ENCODE peak calls at places on chromosomes 6 and 20, in nine cellular contexts. H is epithelial cell of prostate, R is brain microvascular endothelial cell, E is K562, G is kidney, K is left ventricle myocardium inferior, N is GM23248, Y is endothelial cell of umbilical vein, V is OCI-LY7. P is an unnamed sample.

GRCh38 chr6:156933201-156934053 is 156.2 kb downstream of the ARID1B start:
- DNase-seq in H (no peak), R (no peak), E (no peak), G (no peak), K (no peak), N (no peak), Y (no peak), V (peak), P (no peak)

GRCh38 chr6:25122001-25122400 is 157.2 kb upstream of the CARMIL1 start:
- DNase-seq in H (no peak), R (peak), E (no peak), G (peak), K (peak), N (peak), Y (peak), V (no peak), P (peak)

GRCh38 chr6:5085638-5086293 is 625 bp downstream of the PPP1R3G start:
- DNase-seq in H (no peak), R (no peak), E (no peak), G (peak), K (peak), N (peak), Y (peak), V (no peak), P (peak)

GRCh38 chr20:62227977-62228958 is 8.2 kb upstream of the HRH3 start:
- DNase-seq in H (no peak), R (no peak), E (peak), G (no peak), K (no peak), N (no peak), Y (no peak), V (no peak), P (no peak)

GRCh38 chr20:57707849-57708693 is 1.7 kb downstream of the PMEPA1 start:
- DNase-seq in H (no peak), R (no peak), E (no peak), G (no peak), K (no peak), N (peak), Y (peak), V (no peak), P (no peak)

GRCh38 chr6:423799-424345 is 32.3 kb downstream of the IRF4 start:
- DNase-seq in H (no peak), R (no peak), E (no peak), G (peak), K (no peak), N (no peak), Y (no peak), V (no peak), P (no peak)

GRCh38 chr6:118284736-118285360 is 263.2 kb upstream of the PLN start:
- DNase-seq in H (no peak), R (no peak), E (no peak), G (no peak), K (no peak), N (peak), Y (peak), V (no peak), P (no peak)

GRCh38 chr6:31836036-31836675 is 8.6 kb downstream of the HSPA1B start:
- DNase-seq in H (no peak), R (no peak), E (peak), G (peak), K (no peak), N (peak), Y (no peak), V (peak), P (no peak)

GRCh38 chr20:10060223-10060622 is 25.4 kb downstream of the ANKEF1 start:
- DNase-seq in H (no peak), R (no peak), E (no peak), G (no peak), K (no peak), N (no peak), Y (no peak), V (peak), P (no peak)

GRCh38 chr6:87702589-87702945 is 534 bp upstream of the AKIRIN2 start:
- DNase-seq in H (no peak), R (peak), E (no peak), G (no peak), K (no peak), N (peak), Y (no peak), V (peak), P (no peak)

GRCh38 chr6:41562633-41562975 is 16.4 kb downstream of the FOXP4 start:
- DNase-seq in H (no peak), R (no peak), E (no peak), G (no peak), K (no peak), N (no peak), Y (no peak), V (no peak), P (no peak)

GRCh38 chr6:149079911-149080501 is 237.5 kb upstream of the TAB2 start:
- DNase-seq in H (peak), R (peak), E (no peak), G (no peak), K (peak), N (peak), Y (no peak), V (no peak), P (peak)

GRCh38 chr6:34447915-34448314 is 18.0 kb upstream of the PACSIN1 start:
- DNase-seq in H (no peak), R (no peak), E (peak), G (no peak), K (no peak), N (no peak), Y (no peak), V (peak), P (no peak)

GRCh38 chr6:31114540-31114876 is at the start of gene PSORS1C1:
- DNase-seq in H (peak), R (peak), E (no peak), G (peak), K (peak), N (peak), Y (peak), V (no peak), P (peak)

GRCh38 chr6:89963391-89963790 is 69.1 kb downstream of the GJA10 start:
- DNase-seq in H (no peak), R (no peak), E (no peak), G (no peak), K (no peak), N (peak), Y (no peak), V (no peak), P (no peak)

GRCh38 chr6:121857551-121857950 is 422.1 kb downstream of the GJA1 start:
- DNase-seq in H (no peak), R (peak), E (no peak), G (no peak), K (no peak), N (no peak), Y (no peak), V (no peak), P (no peak)

GRCh38 chr6:31805939-31806469 is 762 bp downstream of the LSM2 start:
- DNase-seq in H (no peak), R (no peak), E (peak), G (no peak), K (no peak), N (peak), Y (no peak), V (peak), P (no peak)

GRCh38 chr6:84227044-84227433 is 404 bp downstream of the CEP162 start:
- DNase-seq in H (no peak), R (no peak), E (no peak), G (no peak), K (no peak), N (peak), Y (peak), V (no peak), P (no peak)

GRCh38 chr20:62296724-62297448 is 5.9 kb upstream of the ADRM1 start:
- DNase-seq in H (no peak), R (no peak), E (no peak), G (no peak), K (no peak), N (no peak), Y (no peak), V (no peak), P (no peak)

GRCh38 chr20:35742741-35743523 is 872 bp upstream of the RBM39 start:
- DNase-seq in H (no peak), R (no peak), E (no peak), G (no peak), K (no peak), N (peak), Y (peak), V (peak), P (no peak)

GRCh38 chr6:128314190-128314589 is 206.2 kb downstream of the PTPRK start:
- DNase-seq in H (no peak), R (no peak), E (no peak), G (no peak), K (no peak), N (no peak), Y (no peak), V (no peak), P (no peak)

GRCh38 chr6:161414180-161414579 is 140.3 kb upstream of the AGPAT4 start:
- DNase-seq in H (no peak), R (no peak), E (no peak), G (no peak), K (peak), N (no peak), Y (no peak), V (no peak), P (no peak)

GRCh38 chr6:132968419-132968950 is 154.1 kb downstream of the RPS12 start:
- DNase-seq in H (no peak), R (no peak), E (no peak), G (no peak), K (no peak), N (no peak), Y (no peak), V (no peak), P (no peak)

GRCh38 chr6:8589941-8590676 is 154.8 kb upstream of the SLC35B3 start:
- DNase-seq in H (no peak), R (no peak), E (no peak), G (no peak), K (no peak), N (peak), Y (no peak), V (no peak), P (no peak)

GRCh38 chr6:119124079-119124824 is 45.8 kb upstream of the FAM184A start:
- DNase-seq in H (no peak), R (no peak), E (no peak), G (no peak), K (no peak), N (no peak), Y (no peak), V (no peak), P (no peak)

GRCh38 chr6:117265425-117266266 is at the start of gene VGLL2:
- DNase-seq in H (no peak), R (no peak), E (no peak), G (peak), K (peak), N (peak), Y (peak), V (no peak), P (peak)

GRCh38 chr20:50992733-50993457 is 30.0 kb downstream of the KCNG1 start:
- DNase-seq in H (peak), R (peak), E (peak), G (no peak), K (no peak), N (peak), Y (peak), V (peak), P (no peak)

GRCh38 chr20:46215913-46216707 is 92.2 kb downstream of the CDH22 start:
- DNase-seq in H (no peak), R (peak), E (peak), G (no peak), K (no peak), N (peak), Y (peak), V (no peak), P (peak)

GRCh38 chr6:14664112-14664592 is 546.6 kb downstream of the CD83 start:
- DNase-seq in H (no peak), R (no peak), E (no peak), G (peak), K (no peak), N (no peak), Y (no peak), V (peak), P (no peak)

GRCh38 chr6:148720897-148721296 is 25.9 kb upstream of the UST start:
- DNase-seq in H (no peak), R (no peak), E (no peak), G (no peak), K (no peak), N (peak), Y (no peak), V (no peak), P (no peak)

DNA sequence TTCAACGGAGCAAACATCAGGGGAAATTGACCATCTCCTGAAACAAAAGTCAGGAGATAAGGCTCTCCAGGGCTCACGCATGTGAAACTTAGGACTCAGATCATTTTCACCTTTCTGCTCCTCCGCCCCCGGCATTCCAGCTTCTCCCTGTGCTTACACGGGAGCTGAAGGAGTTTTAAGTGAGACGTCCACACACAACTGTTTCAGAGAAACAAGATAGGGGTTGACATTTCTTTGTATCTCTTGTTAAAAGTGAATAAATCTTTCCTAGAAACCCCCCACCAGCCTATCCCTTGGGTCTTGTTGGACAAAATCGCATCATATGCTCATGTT is 46.1 kb downstream of the FAM50B start:
- DNase-seq in H (no peak), R (no peak), E (no peak), G (no peak), K (no peak), N (no peak), Y (no peak), V (no peak), P (no peak)
- H3K27ac ChIP-seq in H (no peak), R (no peak), E (no peak), G (no peak), K (no peak), N (no peak), Y (no peak), V (no peak), P (no peak)

GRCh38 chr6:43734294-43734665 is 35.7 kb upstream of the VEGFA start:
- DNase-seq in H (no peak), R (no peak), E (no peak), G (no peak), K (no peak), N (no peak), Y (no peak), V (no peak), P (no peak)

GRCh38 chr6:43736211-43736786 is 33.7 kb upstream of the VEGFA start:
- DNase-seq in H (no peak), R (no peak), E (no peak), G (no peak), K (no peak), N (no peak), Y (no peak), V (no peak), P (no peak)

GRCh38 chr6:43730634-43731033 is 39.4 kb upstream of the VEGFA start:
- DNase-seq in H (no peak), R (no peak), E (no peak), G (no peak), K (no peak), N (no peak), Y (no peak), V (no peak), P (no peak)

GRCh38 chr6:43735642-43736199 is 34.3 kb upstream of the VEGFA start:
- DNase-seq in H (no peak), R (no peak), E (no peak), G (no peak), K (no peak), N (no peak), Y (no peak), V (no peak), P (peak)

GRCh38 chr6:43733471-43734293 is 36.3 kb upstream of the VEGFA start:
- DNase-seq in H (no peak), R (no peak), E (no peak), G (no peak), K (no peak), N (no peak), Y (no peak), V (peak), P (no peak)
- H3K27ac ChIP-seq in H (peak), R (no peak), E (peak), G (no peak), K (no peak), N (no peak), Y (no peak), V (peak), P (no peak)

DNA sequence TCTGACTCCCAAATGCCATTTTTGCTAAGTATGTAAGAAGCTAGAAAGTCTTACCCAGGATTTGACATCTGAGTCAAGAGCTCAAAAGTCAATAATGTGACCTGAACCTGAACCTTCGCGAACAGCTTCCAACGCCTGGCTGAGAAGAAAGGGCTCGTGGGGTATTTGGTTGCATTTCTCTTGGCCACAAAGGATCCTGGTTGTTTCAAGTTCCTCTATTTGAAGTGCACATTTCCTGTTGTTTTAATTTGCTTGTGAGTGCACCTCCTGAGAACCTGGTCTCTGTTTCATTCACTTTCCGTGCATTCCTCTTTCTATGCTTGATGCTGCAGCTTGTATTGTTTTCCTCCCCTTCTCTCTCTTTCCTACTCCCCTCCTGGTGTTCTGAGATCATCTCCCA is 212.5 kb downstream of the FOXA2 start:
- DNase-seq in H (no peak), R (no peak), E (no peak), G (no peak), K (no peak), N (no peak), Y (no peak), V (peak), P (no peak)
- H3K27ac ChIP-seq in H (no peak), R (no peak), E (no peak), G (no peak), K (no peak), N (no peak), Y (no peak), V (peak), P (no peak)

GRCh38 chr6:56370591-56371198 is 123.3 kb upstream of the COL21A1 start:
- DNase-seq in H (peak), R (peak), E (no peak), G (no peak), K (no peak), N (peak), Y (peak), V (peak), P (no peak)

GRCh38 chr6:56368484-56368883 is 121.1 kb upstream of the COL21A1 start:
- DNase-seq in H (no peak), R (no peak), E (no peak), G (no peak), K (no peak), N (no peak), Y (peak), V (no peak), P (no peak)

GRCh38 chr6:56366112-56366852 is 118.9 kb upstream of the COL21A1 start:
- DNase-seq in H (no peak), R (no peak), E (no peak), G (no peak), K (no peak), N (no peak), Y (no peak), V (no peak), P (no peak)

GRCh38 chr6:56372621-56373020 is 125.2 kb upstream of the COL21A1 start:
- DNase-seq in H (no peak), R (no peak), E (no peak), G (no peak), K (no peak), N (no peak), Y (peak), V (no peak), P (no peak)

GRCh38 chr6:56370127-56370540 is 122.8 kb upstream of the COL21A1 start:
- DNase-seq in H (peak), R (peak), E (peak), G (peak), K (peak), N (peak), Y (peak), V (no peak), P (peak)
- H3K27ac ChIP-seq in H (peak), R (peak), E (no peak), G (peak), K (peak), N (peak), Y (peak), V (no peak), P (peak)

DNA sequence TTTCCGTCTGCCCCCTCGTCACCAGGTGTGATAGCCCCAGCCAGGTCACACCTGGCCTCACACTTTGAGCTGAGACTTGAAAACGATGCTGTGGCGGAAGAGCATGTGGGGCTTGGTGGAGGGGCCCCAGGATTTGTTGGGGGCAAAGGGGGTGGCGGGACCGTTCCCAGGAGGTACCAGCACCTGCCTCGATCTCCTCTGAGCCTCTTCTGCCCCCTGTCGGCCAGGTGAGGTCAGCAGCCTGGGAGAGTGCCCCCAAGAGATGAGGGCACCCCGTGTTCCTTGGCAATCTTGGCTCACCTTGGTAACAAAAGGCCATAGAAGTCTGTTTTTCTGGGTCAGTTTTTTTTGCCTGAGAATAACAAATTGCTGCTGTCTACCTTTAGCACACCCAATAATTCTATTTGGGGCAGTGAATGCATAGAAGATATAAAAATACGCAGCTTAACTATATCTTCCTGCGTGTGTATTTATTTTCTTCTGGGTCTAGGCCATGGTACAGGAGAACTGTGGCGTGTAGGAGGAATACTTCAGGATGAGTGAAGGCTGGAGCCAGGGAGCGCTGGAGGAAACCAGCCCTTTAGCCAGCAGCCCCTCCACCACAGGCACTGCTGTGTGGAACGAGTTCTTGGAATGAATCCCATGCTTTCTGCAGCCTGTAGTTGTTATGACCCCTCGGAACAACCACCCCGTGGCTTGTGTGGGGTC is 25.2 kb downstream of the SPATA2 start:
- DNase-seq in H (no peak), R (no peak), E (no peak), G (no peak), K (no peak), N (no peak), Y (no peak), V (no peak), P (no peak)
- H3K27ac ChIP-seq in H (no peak), R (no peak), E (no peak), G (no peak), K (peak), N (no peak), Y (no peak), V (no peak), P (peak)